ENCODE peak calls at places on chromosomes 12 and 14, in nine cellular contexts. M, J, V, N, R, Q, O, Y and B are unnamed samples.
A peak's percentile ranks its signal among the peaks of the same experiment; 100 is the strongest.

GRCh38 chr14:69141550-69141949 is 11.4 kb downstream of the DCAF5 start:
- DNase-seq in O (no peak), J (no peak), N (no peak), V (no peak), Y (no peak), M (no peak), Q (no peak), R (no peak), B (no peak)

GRCh38 chr12:56801661-56802622 is 38.8 kb downstream of the HSD17B6 start:
- DNase-seq in Q (no peak), V (no peak), Y (no peak), J (no peak), N (no peak), O (no peak), R (no peak), M (no peak), B (peak; percentile 31)

GRCh38 chr14:90721619-90722305 is 94.5 kb downstream of the TTC7B start:
- DNase-seq in Q (no peak), V (no peak), M (peak; percentile 68), Y (peak; percentile 20), J (peak; percentile 79), R (peak; percentile 25), N (no peak), O (no peak), B (no peak)

GRCh38 chr14:70036665-70037064 is 152.1 kb downstream of the SLC8A3 start:
- DNase-seq in R (no peak), Q (no peak), O (no peak), V (no peak), Y (no peak), M (no peak), N (peak; percentile 39), J (peak; percentile 28), B (peak; percentile 14)

GRCh38 chr12:54628186-54628846 is 6.4 kb downstream of the LACRT start:
- DNase-seq in O (no peak), N (no peak), Q (no peak), M (no peak), V (peak; percentile 34), J (no peak), Y (no peak), R (no peak), B (no peak)

GRCh38 chr14:69320581-69321365 is 60.8 kb downstream of the GALNT16 start:
- DNase-seq in V (no peak), O (no peak), N (no peak), R (no peak), M (no peak), Y (no peak), J (no peak), Q (no peak), B (no peak)

GRCh38 chr12:125530876-125531275 is 465.6 kb downstream of the AACS start:
- DNase-seq in J (no peak), V (no peak), Y (no peak), Q (no peak), M (no peak), N (no peak), O (no peak), R (no peak), B (no peak)

GRCh38 chr12:46675736-46676135 is 150.1 kb downstream of the SLC38A4 start:
- DNase-seq in V (no peak), J (no peak), Y (peak; percentile 8), R (peak; percentile 5), M (peak; percentile 44), Q (no peak), O (peak; percentile 24), N (peak; percentile 26), B (peak; percentile 45)

GRCh38 chr14:75013290-75013689 is 10.6 kb downstream of the EIF2B2 start:
- DNase-seq in V (no peak), N (no peak), M (no peak), R (no peak), O (no peak), J (no peak), Q (no peak), Y (no peak), B (no peak)